ENCODE peak calls at places on chromosomes 11 and 22, in nine cellular contexts. V is PC-9; I is body of pancreas; K is cardiac muscle cell; J is CD8-positive, alpha-beta T cell; E is ovary; D is HepG2; X is lower lobe of right lung; T is adrenal gland. Q is an unnamed sample. For H3K27me3, the result is how much of the 10 kb centered on the place peaks cover.

GRCh38 chr22:39897841-39898240 is 3.0 kb upstream of the GRAP2 start:
- DNase-seq in V (no peak), I (no peak), K (no peak), J (no peak), E (no peak), D (no peak), X (no peak), T (no peak), Q (no peak)

GRCh38 chr11:90646706-90647105 is 423.9 kb upstream of the CHORDC1 start:
- DNase-seq in V (no peak), I (no peak), K (no peak), J (no peak), E (no peak), D (no peak), X (no peak), T (no peak), Q (no peak)

GRCh38 chr11:71438650-71439049 is 9.5 kb downstream of the DHCR7 start:
- DNase-seq in V (no peak), I (no peak), K (no peak), J (no peak), E (no peak), D (no peak), X (no peak), T (no peak), Q (no peak)

GRCh38 chr11:57515332-57516060 is at the start of gene SLC43A1:
- DNase-seq in V (peak), I (peak), K (peak), J (no peak), E (peak), D (peak), X (peak), T (peak), Q (peak)

GRCh38 chr22:20028855-20029549 is 8.1 kb downstream of the TANGO2 start:
- DNase-seq in V (no peak), I (no peak), K (no peak), J (no peak), E (no peak), D (no peak), X (no peak), T (no peak), Q (no peak)

GRCh38 chr11:119157088-119157487 is 8.2 kb downstream of the ABCG4 start:
- DNase-seq in V (peak), I (no peak), K (no peak), J (no peak), E (no peak), D (peak), X (peak), T (peak), Q (no peak)

GRCh38 chr11:72379384-72380131 is 54.8 kb downstream of the CLPB start:
- DNase-seq in V (no peak), I (no peak), K (no peak), J (no peak), E (no peak), D (no peak), X (no peak), T (no peak), Q (no peak)

GRCh38 chr22:19672054-19672776 is 42.1 kb upstream of the SEPTIN5 start:
- DNase-seq in V (no peak), I (no peak), K (no peak), J (no peak), E (no peak), D (no peak), X (no peak), T (no peak), Q (no peak)

GRCh38 chr11:127074151-127074761 is 73.7 kb upstream of the KIRREL3 start:
- DNase-seq in V (peak), I (peak), K (peak), J (no peak), E (no peak), D (peak), X (no peak), T (no peak), Q (no peak)

GRCh38 chr11:56698795-56699194 is at the start of gene OR9G1:
- DNase-seq in V (no peak), I (no peak), K (no peak), J (no peak), E (no peak), D (no peak), X (no peak), T (no peak), Q (no peak)

GRCh38 chr11:69523453-69523852 is 42.0 kb downstream of the LINC01488 start:
- DNase-seq in V (no peak), I (no peak), K (no peak), J (no peak), E (no peak), D (no peak), X (no peak), T (no peak), Q (no peak)

GRCh38 chr11:64654958-64655541 is 64.0 kb downstream of the SLC22A12 start:
- DNase-seq in V (no peak), I (peak), K (no peak), J (no peak), E (no peak), D (no peak), X (no peak), T (no peak), Q (no peak)

GRCh38 chr11:109303342-109303741 is 118.6 kb upstream of the C11orf87 start:
- DNase-seq in V (no peak), I (no peak), K (no peak), J (no peak), E (no peak), D (no peak), X (no peak), T (no peak), Q (no peak)

GRCh38 chr11:75719639-75720239 is 2.1 kb downstream of the MOGAT2 start:
- DNase-seq in V (no peak), I (no peak), K (no peak), J (no peak), E (no peak), D (peak), X (no peak), T (no peak), Q (peak)
- H3K27me3 ChIP-seq in V (under half), I (under half), K (under half), J (under half), E (under half), D (under half), X (under half), T (under half), Q (under half)

DNA sequence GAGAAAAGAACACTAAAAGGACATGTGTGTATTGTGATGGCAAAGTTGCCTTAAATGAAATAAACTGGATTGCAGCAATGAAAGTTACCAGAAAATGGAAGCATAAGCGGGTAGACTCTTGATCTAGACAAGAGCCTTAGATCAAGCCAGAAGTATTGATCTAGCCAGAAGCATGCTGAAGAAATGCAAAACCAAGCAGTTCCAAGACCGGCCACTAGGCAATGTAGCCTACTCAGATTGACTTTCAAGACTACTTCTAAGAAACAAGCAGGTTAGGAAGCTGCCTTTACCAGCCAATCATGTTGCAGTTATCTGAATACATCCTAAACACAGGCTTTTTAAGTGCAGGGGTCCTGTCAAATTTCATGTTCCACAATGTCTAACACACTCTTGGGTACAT is 54.6 kb downstream of the KCNA4 start:
- DNase-seq in V (peak), I (no peak), K (no peak), J (no peak), E (no peak), D (no peak), X (no peak), T (no peak), Q (no peak)
- TF ChIP-seq CTCF in V (peak), I (no peak), K (peak), J (no peak), E (no peak), D (no peak), X (peak), T (peak), Q (no peak)

DNA sequence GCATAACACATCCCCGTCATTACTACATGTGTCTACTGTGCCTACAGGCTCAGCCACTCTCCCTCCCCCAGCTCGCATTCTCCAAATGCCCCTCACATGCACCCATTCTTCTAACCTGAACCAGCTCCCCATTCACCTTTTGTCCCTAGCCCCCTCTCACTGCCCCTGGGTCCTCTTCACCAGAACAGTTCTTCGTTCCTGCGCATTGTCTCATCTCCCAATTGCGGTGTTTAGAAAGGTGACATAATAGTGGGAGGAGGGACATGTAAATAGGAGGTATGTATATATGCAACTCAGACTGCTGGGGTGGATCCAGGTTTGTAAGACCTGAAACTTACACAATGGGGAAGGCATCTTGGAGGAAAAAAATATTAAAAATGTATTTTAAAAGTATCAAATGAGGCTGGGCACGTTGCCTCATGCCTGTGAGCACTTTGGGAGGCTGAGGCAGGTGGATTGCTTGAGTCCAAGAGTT is 4.7 kb upstream of the VSIG2 start:
- DNase-seq in V (no peak), I (no peak), K (no peak), J (no peak), E (no peak), D (no peak), X (no peak), T (no peak), Q (no peak)
- H3K27me3 ChIP-seq in V (under half), I (under half), K (half or more), J (under half), E (under half), D (under half), X (under half), T (under half), Q (under half)

GRCh38 chr11:6569706-6570105 is 33.7 kb downstream of the RRP8 start:
- DNase-seq in V (no peak), I (no peak), K (no peak), J (no peak), E (no peak), D (no peak), X (no peak), T (no peak), Q (no peak)

GRCh38 chr11:6572215-6572614 is 31.2 kb downstream of the RRP8 start:
- DNase-seq in V (no peak), I (no peak), K (no peak), J (no peak), E (no peak), D (no peak), X (no peak), T (no peak), Q (no peak)

GRCh38 chr11:6571434-6572008 is 31.9 kb downstream of the RRP8 start:
- DNase-seq in V (no peak), I (no peak), K (no peak), J (no peak), E (no peak), D (no peak), X (no peak), T (no peak), Q (no peak)

GRCh38 chr11:6568191-6568918 is 35.1 kb downstream of the RRP8 start:
- DNase-seq in V (no peak), I (peak), K (peak), J (no peak), E (peak), D (no peak), X (no peak), T (peak), Q (no peak)

GRCh38 chr11:6570691-6571427 is 32.6 kb downstream of the RRP8 start:
- DNase-seq in V (no peak), I (no peak), K (no peak), J (no peak), E (no peak), D (no peak), X (no peak), T (no peak), Q (no peak)
- TF ChIP-seq CTCF in V (no peak), I (no peak), K (no peak), J (no peak), E (no peak), D (no peak), X (no peak), T (no peak), Q (no peak)

GRCh38 chr22:49433044-49433443 is 394.6 kb downstream of the BRD1 start:
- DNase-seq in V (no peak), I (no peak), K (no peak), J (no peak), E (no peak), D (no peak), X (no peak), T (no peak), Q (no peak)

GRCh38 chr22:49436056-49436455 is 391.6 kb downstream of the BRD1 start:
- DNase-seq in V (no peak), I (no peak), K (no peak), J (no peak), E (no peak), D (no peak), X (no peak), T (no peak), Q (no peak)

GRCh38 chr22:49432211-49432905 is 395.3 kb downstream of the BRD1 start:
- DNase-seq in V (no peak), I (no peak), K (no peak), J (no peak), E (no peak), D (no peak), X (no peak), T (no peak), Q (no peak)

GRCh38 chr22:49435596-49435995 is 392.1 kb downstream of the BRD1 start:
- DNase-seq in V (no peak), I (no peak), K (no peak), J (no peak), E (no peak), D (no peak), X (no peak), T (no peak), Q (no peak)

GRCh38 chr22:49433717-49434611 is 393.7 kb downstream of the BRD1 start:
- DNase-seq in V (no peak), I (no peak), K (no peak), J (no peak), E (no peak), D (peak), X (no peak), T (no peak), Q (no peak)
- H3K27me3 ChIP-seq in V (half or more), I (under half), K (under half), J (under half), E (under half), D (under half), X (under half), T (under half), Q (under half)

Q was measured in Peyer's patch.